ENCODE peak calls at places on chromosome 22, in eight cellular contexts. S is MM.1S, K is cardiac muscle cell, W is heart left ventricle, H is thoracic aorta, J is astrocyte of the spinal cord, V is astrocyte of the cerebellum, G is K562. Q is an unnamed sample.

GRCh38 chr22:32378703-32379272 is 21.1 kb downstream of the RFPL3 start:
- DNase-seq in S (no peak), K (peak; percentile 45), W (no peak), H (no peak), J (peak; percentile 11), V (no peak), G (peak; percentile 72), Q (peak; percentile 68)

GRCh38 chr22:48254311-48254873 is 1491.9 kb downstream of the TBC1D22A start:
- DNase-seq in S (no peak), K (no peak), W (no peak), H (no peak), J (no peak), V (no peak), G (no peak), Q (no peak)

GRCh38 chr22:36816635-36817428 is at the start of gene PVALB:
- DNase-seq in S (peak; percentile 69), K (peak; percentile 82), W (peak; percentile 25), H (no peak), J (peak; percentile 21), V (no peak), G (peak; percentile 27), Q (peak; percentile 51)

GRCh38 chr22:33038836-33039235 is 19.3 kb downstream of the SYN3 start:
- DNase-seq in S (no peak), K (no peak), W (no peak), H (no peak), J (no peak), V (no peak), G (no peak), Q (no peak)

GRCh38 chr22:37735054-37735453 is 38.2 kb downstream of the TRIOBP start:
- DNase-seq in S (no peak), K (peak; percentile 75), W (no peak), H (no peak), J (no peak), V (no peak), G (peak; percentile 71), Q (peak; percentile 85)

GRCh38 chr22:50361688-50362087 is 18.6 kb downstream of the PPP6R2 start:
- DNase-seq in S (no peak), K (no peak), W (no peak), H (no peak), J (no peak), V (no peak), G (no peak), Q (no peak)

GRCh38 chr22:29032584-29032983 is 29.0 kb downstream of the C22orf31 start:
- DNase-seq in S (no peak), K (no peak), W (no peak), H (no peak), J (peak; percentile 5), V (no peak), G (no peak), Q (no peak)

GRCh38 chr22:38412435-38413084 is 42.4 kb downstream of the KCNJ4 start:
- DNase-seq in S (peak; percentile 15), K (no peak), W (no peak), H (no peak), J (no peak), V (no peak), G (peak; percentile 84), Q (no peak)

GRCh38 chr22:26986051-26986881 is 328.9 kb downstream of the MIAT start:
- DNase-seq in S (no peak), K (no peak), W (no peak), H (no peak), J (no peak), V (no peak), G (no peak), Q (no peak)

GRCh38 chr22:49017769-49018330 is 809.8 kb downstream of the BRD1 start:
- DNase-seq in S (no peak), K (no peak), W (peak; percentile 4), H (no peak), J (no peak), V (no peak), G (no peak), Q (no peak)

GRCh38 chr22:30021881-30022619 is 58.2 kb upstream of the HORMAD2 start:
- DNase-seq in S (no peak), K (peak; percentile 18), W (peak; percentile 64), H (no peak), J (no peak), V (no peak), G (no peak), Q (no peak)

GRCh38 chr22:29810156-29810555 is 27.9 kb downstream of the ASCC2 start:
- DNase-seq in S (no peak), K (no peak), W (no peak), H (no peak), J (no peak), V (no peak), G (no peak), Q (no peak)

GRCh38 chr22:37514526-37515051 is 4.6 kb downstream of the CARD10 start:
- DNase-seq in S (no peak), K (no peak), W (no peak), H (no peak), J (no peak), V (no peak), G (no peak), Q (no peak)

GRCh38 chr22:27627444-27627833 is 174.1 kb downstream of the MN1 start:
- DNase-seq in S (no peak), K (no peak), W (no peak), H (no peak), J (no peak), V (no peak), G (peak; percentile 40), Q (no peak)

GRCh38 chr22:36467042-36467810 is 14.2 kb downstream of the TXN2 start:
- DNase-seq in S (no peak), K (peak; percentile 57), W (peak; percentile 81), H (no peak), J (peak; percentile 88), V (peak; percentile 71), G (no peak), Q (no peak)

GRCh38 chr22:32810241-32811133 is 9.0 kb downstream of the TIMP3 start:
- DNase-seq in S (no peak), K (peak; percentile 35), W (no peak), H (no peak), J (no peak), V (no peak), G (no peak), Q (no peak)

GRCh38 chr22:28983190-28983589 is 78.4 kb downstream of the C22orf31 start:
- DNase-seq in S (no peak), K (no peak), W (no peak), H (no peak), J (no peak), V (no peak), G (no peak), Q (peak; percentile 40)

GRCh38 chr22:44098021-44098739 is 74.1 kb downstream of the PARVB start:
- DNase-seq in S (no peak), K (no peak), W (no peak), H (no peak), J (no peak), V (no peak), G (no peak), Q (no peak)

GRCh38 chr22:49792107-49792506 is 35.6 kb downstream of the BRD1 start:
- DNase-seq in S (no peak), K (no peak), W (no peak), H (no peak), J (no peak), V (no peak), G (no peak), Q (no peak)

GRCh38 chr22:20779014-20779812 is 5.3 kb downstream of the SERPIND1 start:
- DNase-seq in S (no peak), K (no peak), W (no peak), H (no peak), J (no peak), V (no peak), G (no peak), Q (no peak)

GRCh38 chr22:20775342-20775895 is 1.5 kb downstream of the SERPIND1 start:
- DNase-seq in S (no peak), K (no peak), W (no peak), H (no peak), J (no peak), V (no peak), G (no peak), Q (no peak)

GRCh38 chr22:20776624-20777405 is 2.9 kb downstream of the SERPIND1 start:
- DNase-seq in S (no peak), K (no peak), W (no peak), H (no peak), J (no peak), V (no peak), G (no peak), Q (no peak)

GRCh38 chr22:20779813-20780148 is 5.9 kb downstream of the SERPIND1 start:
- DNase-seq in S (no peak), K (no peak), W (no peak), H (no peak), J (peak; percentile 69), V (peak; percentile 26), G (no peak), Q (no peak)

DNA sequence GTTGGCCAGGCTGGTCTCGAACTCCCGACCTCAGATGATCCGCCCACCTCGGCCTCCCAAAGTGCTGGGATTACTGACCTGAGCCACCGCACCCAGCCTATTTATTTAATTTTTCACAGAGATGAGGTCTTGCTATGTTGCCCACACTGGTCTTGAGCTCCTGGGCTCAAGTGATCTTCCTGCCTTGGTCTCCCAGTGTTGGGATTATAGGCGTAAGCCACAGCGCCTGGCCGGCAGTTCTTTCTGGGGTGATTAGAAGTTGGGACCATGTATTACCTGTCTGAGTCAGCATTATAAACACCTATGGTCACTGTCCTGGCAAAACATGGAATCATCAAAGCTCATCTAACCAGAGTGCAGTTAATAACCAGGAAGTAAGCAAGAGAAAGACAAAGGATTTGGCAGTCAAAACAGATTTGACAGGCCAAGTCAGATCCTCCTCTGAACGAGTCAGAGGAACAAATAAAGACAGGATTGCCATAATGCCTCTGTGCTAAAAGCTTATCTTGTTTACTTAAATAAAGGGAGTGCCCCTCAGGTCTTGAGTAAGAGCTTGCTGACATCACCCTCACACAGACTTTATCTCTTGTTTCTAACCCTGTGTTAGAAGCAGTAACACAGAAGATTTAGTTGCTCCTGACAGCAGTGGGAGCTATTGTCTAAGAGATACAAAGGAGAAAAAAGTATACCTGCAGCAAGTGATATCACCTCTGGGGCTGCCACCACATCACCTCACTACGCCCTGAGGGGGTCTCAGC is 3.7 kb downstream of the SERPIND1 start:
- DNase-seq in S (no peak), K (peak; percentile 44), W (no peak), H (no peak), J (peak; percentile 48), V (peak; percentile 28), G (peak; percentile 97), Q (no peak)
- TF ChIP-seq CTCF in S (no peak), K (peak; percentile 28), W (no peak), H (no peak), J (no peak), V (no peak), G (peak; percentile 99), Q (no peak)

GRCh38 chr22:19503869-19504268 is 20.3 kb downstream of the CLDN5 start:
- DNase-seq in S (no peak), K (no peak), W (no peak), H (no peak), J (no peak), V (no peak), G (no peak), Q (peak; percentile 44)
- TF ChIP-seq CTCF in S (no peak), K (no peak), W (no peak), H (no peak), J (peak; percentile 10), V (peak; percentile 7), G (peak; percentile 29), Q (peak; percentile 31)

GRCh38 chr22:17540481-17540880 is 22.8 kb upstream of the SLC25A18 start:
- DNase-seq in S (no peak), K (no peak), W (no peak), H (no peak), J (no peak), V (no peak), G (peak; percentile 69), Q (peak; percentile 32)
- TF ChIP-seq CTCF in S (peak; percentile 12), K (no peak), W (no peak), H (no peak), J (no peak), V (no peak), G (peak; percentile 69), Q (no peak)

GRCh38 chr22:46108564-46109473 is 41.5 kb upstream of the PPARA start:
- DNase-seq in S (no peak), K (peak; percentile 62), W (peak; percentile 75), H (no peak), J (no peak), V (no peak), G (peak; percentile 67), Q (no peak)
- TF ChIP-seq CTCF in S (no peak), K (peak; percentile 4), W (no peak), H (no peak), J (no peak), V (no peak), G (no peak), Q (no peak)

Q was measured in glutamatergic neuron.